ENCODE peak calls at places on chromosomes 2 and 18, in five cellular contexts. C is mucosa of descending colon, G is A549, A is OCI-LY7, Q is mammary epithelial cell. K is an unnamed sample.

GRCh38 chr2:241065355-241065803 is 36.7 kb downstream of the MTERF4 start:
- DNase-seq in C (no peak), G (no peak), A (no peak), Q (no peak), K (peak)

GRCh38 chr2:25821225-25822056 is 56.8 kb downstream of the ASXL2 start:
- DNase-seq in C (no peak), G (no peak), A (no peak), Q (peak), K (no peak)

GRCh38 chr2:65416945-65417344 is 15.5 kb downstream of the SPRED2 start:
- DNase-seq in C (peak), G (no peak), A (peak), Q (no peak), K (no peak)

GRCh38 chr2:43139996-43140621 is 86.3 kb downstream of the ZFP36L2 start:
- DNase-seq in C (peak), G (no peak), A (no peak), Q (no peak), K (peak)

GRCh38 chr2:223762853-223763252 is 74.5 kb downstream of the AP1S3 start:
- DNase-seq in C (no peak), G (no peak), A (no peak), Q (no peak), K (no peak)

GRCh38 chr18:59149007-59149406 is 9.3 kb downstream of the SEC11C start:
- DNase-seq in C (no peak), G (no peak), A (no peak), Q (no peak), K (no peak)

GRCh38 chr2:19949071-19949470 is 40.8 kb downstream of the WDR35 start:
- DNase-seq in C (no peak), G (no peak), A (no peak), Q (no peak), K (no peak)

GRCh38 chr18:60295776-60296175 is 76.8 kb downstream of the MC4R start:
- DNase-seq in C (peak), G (no peak), A (no peak), Q (no peak), K (no peak)

GRCh38 chr2:20421336-20421987 is 25.4 kb upstream of the RHOB start:
- DNase-seq in C (no peak), G (no peak), A (no peak), Q (no peak), K (no peak)

GRCh38 chr2:39027427-39027826 is 93.4 kb downstream of the SOS1 start:
- DNase-seq in C (no peak), G (no peak), A (no peak), Q (no peak), K (no peak)

GRCh38 chr2:191789791-191790190 is 57.1 kb downstream of the CAVIN2 start:
- DNase-seq in C (no peak), G (no peak), A (no peak), Q (peak), K (no peak)

GRCh38 chr2:144713410-144713809 is 193.5 kb upstream of the ZEB2 start:
- DNase-seq in C (no peak), G (no peak), A (no peak), Q (no peak), K (no peak)

GRCh38 chr18:22728481-22729105 is 204.5 kb upstream of the RBBP8 start:
- DNase-seq in C (no peak), G (no peak), A (no peak), Q (no peak), K (no peak)

GRCh38 chr2:71578665-71579371 is 125.5 kb downstream of the DYSF start:
- DNase-seq in C (no peak), G (no peak), A (no peak), Q (no peak), K (no peak)

GRCh38 chr2:39499336-39499735 is 62.3 kb upstream of the MAP4K3 start:
- DNase-seq in C (no peak), G (no peak), A (no peak), Q (no peak), K (no peak)

GRCh38 chr2:62461017-62461553 is 44.9 kb downstream of the TMEM17 start:
- DNase-seq in C (no peak), G (no peak), A (no peak), Q (no peak), K (no peak)

GRCh38 chr2:230796280-230796862 is 68.4 kb upstream of the ITM2C start:
- DNase-seq in C (no peak), G (no peak), A (no peak), Q (peak), K (no peak)

GRCh38 chr2:143954208-143954607 is 565.7 kb downstream of the ZEB2 start:
- DNase-seq in C (no peak), G (no peak), A (no peak), Q (no peak), K (no peak)

GRCh38 chr18:13237641-13238040 is 19.1 kb downstream of the LDLRAD4 start:
- DNase-seq in C (no peak), G (no peak), A (no peak), Q (no peak), K (peak)

GRCh38 chr18:5909130-5909529 is 13.8 kb upstream of the TMEM200C start:
- DNase-seq in C (no peak), G (no peak), A (no peak), Q (no peak), K (no peak)

GRCh38 chr18:30713299-30713698 is 329.2 kb downstream of the DSC3 start:
- DNase-seq in C (no peak), G (no peak), A (no peak), Q (no peak), K (no peak)

GRCh38 chr2:237411683-237412349 is 2.1 kb downstream of the COL6A3 start:
- DNase-seq in C (no peak), G (no peak), A (no peak), Q (no peak), K (peak)

GRCh38 chr2:226837787-226838603 is 2.1 kb downstream of the RHBDD1 start:
- DNase-seq in C (no peak), G (no peak), A (peak), Q (no peak), K (no peak)

GRCh38 chr2:172062402-172063004 is 22.8 kb upstream of the DLX1 start:
- DNase-seq in C (no peak), G (no peak), A (no peak), Q (no peak), K (no peak)

GRCh38 chr2:71570511-71570910 is 117.2 kb downstream of the DYSF start:
- DNase-seq in C (no peak), G (no peak), A (no peak), Q (no peak), K (no peak)

GRCh38 chr2:191846787-191847620 is at the start of gene CAVIN2:
- DNase-seq in C (peak), G (peak), A (no peak), Q (peak), K (peak)

GRCh38 chr2:217105733-217106649 is 246.1 kb upstream of the TNP1 start:
- DNase-seq in C (no peak), G (peak), A (no peak), Q (peak), K (no peak)

GRCh38 chr2:111227716-111228141 is 107.0 kb downstream of the BCL2L11 start:
- DNase-seq in C (no peak), G (peak), A (no peak), Q (no peak), K (no peak)

GRCh38 chr2:233706720-233707119 is 6.0 kb upstream of the UGT1A5 start:
- DNase-seq in C (no peak), G (peak), A (no peak), Q (peak), K (no peak)

GRCh38 chr2:75416420-75417342 is 144.1 kb downstream of the EVA1A start:
- DNase-seq in C (no peak), G (peak), A (peak), Q (no peak), K (no peak)

GRCh38 chr2:149169653-149170052 is 131.2 kb downstream of the LYPD6B start:
- DNase-seq in C (peak), G (no peak), A (no peak), Q (peak), K (peak)

DNA sequence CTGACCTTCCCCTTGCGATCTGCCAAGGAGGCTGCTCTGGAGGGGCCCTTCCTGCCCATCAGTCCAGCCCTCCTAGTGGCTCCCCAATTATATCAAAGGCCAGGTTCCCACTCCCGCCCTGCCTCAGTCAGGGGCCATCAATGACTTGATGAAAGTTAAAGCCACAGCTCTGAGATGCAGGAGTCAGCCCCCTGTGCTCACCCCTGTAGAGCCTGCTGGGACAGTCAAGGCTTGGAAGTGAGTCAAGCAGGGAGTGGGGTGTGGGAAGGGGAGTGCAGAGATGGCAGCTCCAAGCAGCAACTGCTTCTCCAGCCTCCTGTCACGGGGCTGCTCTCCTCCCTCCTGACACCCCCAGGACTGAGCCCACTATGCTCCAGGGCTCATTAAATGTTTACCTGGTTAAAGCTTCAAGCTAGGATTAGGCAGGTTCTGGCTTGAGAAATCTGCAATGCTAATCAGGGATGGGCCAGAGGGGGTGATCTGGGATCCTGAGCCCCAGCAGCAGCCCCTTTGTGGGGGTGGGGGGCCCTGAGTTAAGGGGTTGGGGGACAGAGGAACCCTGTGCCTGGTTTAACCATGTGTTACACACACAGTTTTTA is 42.7 kb upstream of the ALK start:
- DNase-seq in C (no peak), G (no peak), A (no peak), Q (no peak), K (no peak)
- H3K4me3 ChIP-seq in C (no peak), G (no peak), A (no peak), Q (no peak), K (no peak)

GRCh38 chr2:112767693-112768380 is 3.4 kb upstream of the CKAP2L start:
- DNase-seq in C (no peak), G (no peak), A (no peak), Q (no peak), K (no peak)
- H3K4me3 ChIP-seq in C (no peak), G (no peak), A (no peak), Q (no peak), K (peak)

DNA sequence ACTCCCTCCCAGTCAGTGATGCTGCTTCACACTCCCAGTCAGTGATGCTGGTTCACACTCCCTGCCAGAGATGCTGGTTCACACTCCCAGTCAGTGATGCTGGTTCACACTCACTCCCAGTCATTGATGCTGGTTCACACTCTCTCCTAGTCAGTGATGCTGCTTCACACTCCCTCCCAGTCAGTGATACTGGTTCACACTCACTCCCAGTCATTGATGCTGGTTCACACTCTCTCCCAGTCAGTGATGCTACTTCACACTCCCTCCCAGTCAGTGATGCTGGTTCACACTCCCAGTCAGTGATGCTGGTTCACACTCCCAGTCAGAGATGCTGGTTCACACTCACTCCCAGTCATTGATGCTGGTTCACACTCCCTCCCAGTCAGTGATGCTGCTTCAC is 34.3 kb upstream of the KCNG2 start:
- DNase-seq in C (no peak), G (no peak), A (no peak), Q (no peak), K (no peak)
- H3K4me3 ChIP-seq in C (no peak), G (no peak), A (no peak), Q (no peak), K (no peak)

DNA sequence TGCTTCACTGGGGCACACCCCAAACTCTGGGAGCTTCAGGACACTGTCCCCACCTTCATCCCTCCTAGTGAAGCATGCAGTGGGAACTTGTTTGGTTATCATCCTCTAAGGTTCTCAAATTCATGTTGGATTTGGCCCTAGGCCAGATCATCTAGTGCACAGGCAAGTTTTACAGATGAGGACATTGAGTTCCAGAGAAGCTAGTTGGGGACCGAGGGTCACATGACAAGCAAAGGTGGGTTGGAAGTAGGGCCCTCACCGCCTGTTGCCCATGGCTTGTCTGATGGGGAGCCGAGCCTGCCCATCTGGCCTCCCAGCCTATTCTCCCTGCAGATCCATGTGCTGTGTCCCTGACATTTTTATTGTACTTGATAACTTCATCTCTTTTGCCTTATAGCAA is 2.8 kb downstream of the PRKCE start:
- DNase-seq in C (no peak), G (no peak), A (no peak), Q (no peak), K (no peak)
- H3K4me3 ChIP-seq in C (no peak), G (no peak), A (no peak), Q (no peak), K (no peak)

DNA sequence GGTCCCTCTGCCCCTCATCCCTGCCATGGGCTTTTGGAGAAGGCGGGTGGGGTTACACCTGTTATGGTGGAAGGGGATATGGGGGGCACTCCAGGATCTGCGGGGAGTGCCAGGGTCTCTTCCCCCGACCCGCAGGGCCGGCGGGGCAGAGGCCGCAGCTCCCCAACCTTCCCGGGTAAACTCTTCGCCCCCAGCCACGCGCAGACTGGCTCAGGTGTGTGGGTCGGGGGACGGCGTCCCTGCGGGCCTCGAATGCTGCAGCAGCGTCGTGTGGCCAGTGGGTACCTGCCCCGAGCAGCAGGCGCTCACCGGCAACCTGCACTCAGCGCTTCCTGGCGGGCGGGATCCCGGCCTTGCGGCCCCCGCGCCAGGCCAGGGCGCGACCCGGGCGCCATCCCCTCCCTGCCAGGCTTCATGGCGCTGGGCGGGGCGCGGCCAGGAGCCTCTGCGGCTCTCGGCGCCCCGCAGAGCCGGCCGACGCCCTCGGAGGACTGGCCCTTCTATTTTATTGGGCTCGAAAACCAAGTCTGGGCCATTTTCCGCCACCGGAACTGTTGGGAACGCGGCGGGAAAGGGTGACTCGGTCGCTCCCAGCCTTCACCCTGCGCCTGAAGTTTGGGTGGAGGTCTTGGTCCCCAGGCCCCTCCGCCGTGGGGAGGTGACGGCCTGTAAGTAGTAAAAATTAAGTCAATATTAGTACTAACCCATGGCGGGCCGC is 4.5 kb downstream of the GBX2 start:
- DNase-seq in C (no peak), G (no peak), A (no peak), Q (no peak), K (no peak)
- H3K4me3 ChIP-seq in C (no peak), G (no peak), A (no peak), Q (peak), K (no peak)

GRCh38 chr2:122697415-122697814 is 942.0 kb downstream of the TSN start:
- DNase-seq in C (no peak), G (no peak), A (no peak), Q (no peak), K (no peak)

GRCh38 chr2:122692400-122693083 is 937.1 kb downstream of the TSN start:
- DNase-seq in C (no peak), G (no peak), A (no peak), Q (no peak), K (no peak)
- H3K4me3 ChIP-seq in C (no peak), G (no peak), A (no peak), Q (no peak), K (no peak)

DNA sequence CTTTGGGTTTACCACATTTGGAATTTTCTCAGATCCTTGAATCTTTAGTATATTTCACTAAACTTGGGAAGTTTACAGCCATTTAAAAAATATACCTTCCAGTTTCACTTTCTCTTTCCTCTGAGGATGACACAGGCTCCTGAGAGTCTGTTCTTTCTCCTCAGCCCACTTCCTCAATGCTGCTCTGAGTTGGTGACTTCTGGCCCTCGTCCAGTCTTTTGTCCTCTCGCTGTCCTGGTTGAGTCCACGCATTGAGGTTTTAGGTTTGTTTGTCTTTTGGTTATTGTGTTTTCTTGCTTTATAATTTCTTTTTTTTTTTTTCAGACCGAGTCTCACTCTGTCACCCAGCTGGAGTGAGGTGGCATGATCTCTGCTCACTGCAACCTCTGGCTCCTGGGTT is 40.7 kb upstream of the GALR1 start:
- DNase-seq in C (peak), G (no peak), A (peak), Q (no peak), K (peak)
- H3K4me3 ChIP-seq in C (no peak), G (no peak), A (no peak), Q (no peak), K (peak)

GRCh38 chr18:47815486-47816270 is 114.8 kb downstream of the SMAD2 start:
- DNase-seq in C (no peak), G (peak), A (no peak), Q (no peak), K (no peak)
- H3K4me3 ChIP-seq in C (no peak), G (no peak), A (no peak), Q (no peak), K (no peak)

GRCh38 chr2:74391209-74391579 is 11.1 kb upstream of the DCTN1 start:
- DNase-seq in C (no peak), G (no peak), A (no peak), Q (peak), K (no peak)

GRCh38 chr2:74392449-74392743 is 12.3 kb upstream of the DCTN1 start:
- DNase-seq in C (no peak), G (no peak), A (no peak), Q (no peak), K (no peak)

GRCh38 chr2:74391580-74392448 is 11.7 kb upstream of the DCTN1 start:
- DNase-seq in C (peak), G (peak), A (peak), Q (peak), K (peak)

GRCh38 chr2:74393525-74393924 is 13.4 kb upstream of the DCTN1 start:
- DNase-seq in C (no peak), G (no peak), A (no peak), Q (no peak), K (no peak)

DNA sequence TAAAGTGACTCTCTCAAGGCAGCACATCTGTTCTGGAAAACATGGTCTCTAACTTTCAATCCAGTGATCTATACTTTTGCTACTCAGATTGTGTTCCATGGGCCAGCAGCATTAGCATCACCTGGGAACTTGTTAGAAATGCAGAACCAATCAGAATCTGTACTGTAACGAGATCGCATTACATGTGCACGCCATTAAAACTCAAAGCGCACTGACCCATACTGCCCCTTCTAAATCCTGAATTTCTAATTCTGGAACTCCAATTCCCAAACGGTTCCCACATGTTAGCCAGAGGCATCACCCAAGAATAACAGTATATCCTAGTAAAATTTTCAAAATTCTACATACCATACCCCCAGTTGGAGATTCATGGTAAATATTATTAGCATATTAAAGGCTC is 10.5 kb upstream of the DCTN1 start:
- DNase-seq in C (no peak), G (no peak), A (no peak), Q (no peak), K (no peak)
- H3K4me3 ChIP-seq in C (no peak), G (peak), A (peak), Q (peak), K (peak)

K was measured in Peyer's patch.